ENCODE peak calls at places on chromosomes 7 and 10, in seven cellular contexts. O is heart left ventricle, U is prostate gland, W is brain microvascular endothelial cell, N is choroid plexus epithelial cell, X is uterus, V is tibial nerve. G is an unnamed sample.

GRCh38 chr7:43953071-43953470 is 26.8 kb downstream of the UBE2D4 start:
- DNase-seq in N (no peak), V (no peak), O (no peak), U (no peak), W (no peak), X (no peak), G (no peak)

GRCh38 chr10:89389254-89389653 is 3.2 kb upstream of the IFIT1 start:
- DNase-seq in X (no peak), U (no peak), V (no peak), N (peak), W (no peak), O (no peak), G (no peak)

GRCh38 chr10:8180348-8180747 is 125.9 kb downstream of the GATA3 start:
- DNase-seq in N (no peak), X (no peak), W (no peak), O (no peak), U (no peak), V (no peak), G (no peak)

GRCh38 chr10:67808706-67809105 is 29.3 kb downstream of the DNAJC12 start:
- DNase-seq in U (no peak), V (no peak), N (no peak), W (no peak), X (no peak), O (no peak), G (no peak)

GRCh38 chr7:100394077-100394476 is 20.8 kb downstream of the PILRA start:
- DNase-seq in V (no peak), X (no peak), W (no peak), O (no peak), N (no peak), U (no peak), G (peak)

GRCh38 chr10:21849624-21850023 is 153.9 kb downstream of the DNAJC1 start:
- DNase-seq in W (no peak), N (peak), U (no peak), V (no peak), X (no peak), O (no peak), G (no peak)

GRCh38 chr10:88241501-88241900 is 341.6 kb downstream of the RNLS start:
- DNase-seq in W (no peak), U (no peak), X (no peak), V (no peak), O (no peak), N (no peak), G (no peak)

GRCh38 chr10:80540136-80540535 is 2.4 kb downstream of the SH2D4B start:
- DNase-seq in U (no peak), V (no peak), X (no peak), O (no peak), N (no peak), W (no peak), G (no peak)

GRCh38 chr10:122207596-122207995 is 63.5 kb upstream of the BTBD16 start:
- DNase-seq in W (no peak), V (no peak), O (no peak), U (no peak), N (no peak), X (no peak), G (no peak)

GRCh38 chr7:50711271-50712175 is 71.2 kb downstream of the GRB10 start:
- DNase-seq in N (peak), O (peak), W (no peak), V (no peak), U (peak), X (no peak), G (no peak)

GRCh38 chr10:116132716-116133420 is 140.1 kb downstream of the GFRA1 start:
- DNase-seq in O (no peak), N (no peak), X (no peak), V (no peak), W (no peak), U (no peak), G (no peak)

GRCh38 chr10:131180941-131181855 is 130.3 kb downstream of the TCERG1L start:
- DNase-seq in O (no peak), V (no peak), W (no peak), N (no peak), X (no peak), U (peak), G (no peak)

GRCh38 chr10:123129553-123130271 is 6.1 kb upstream of the HMX3 start:
- DNase-seq in W (no peak), O (no peak), U (no peak), V (no peak), X (no peak), N (no peak), G (no peak)

GRCh38 chr10:96124230-96125141 is 5.6 kb upstream of the ZNF518A start:
- DNase-seq in V (no peak), N (peak), U (no peak), O (peak), X (no peak), W (peak), G (no peak)

GRCh38 chr10:123149568-123150228 is 1.8 kb downstream of the HMX2 start:
- DNase-seq in O (no peak), U (no peak), V (no peak), W (no peak), X (no peak), N (peak), G (no peak)

GRCh38 chr7:22110227-22110839 is 164.6 kb upstream of the CDCA7L start:
- DNase-seq in X (peak), V (peak), N (peak), O (peak), U (peak), W (peak), G (peak)

GRCh38 chr10:97318772-97319651 is at the start of gene FRAT1:
- DNase-seq in X (peak), N (peak), V (peak), U (peak), O (peak), W (peak), G (peak)

DNA sequence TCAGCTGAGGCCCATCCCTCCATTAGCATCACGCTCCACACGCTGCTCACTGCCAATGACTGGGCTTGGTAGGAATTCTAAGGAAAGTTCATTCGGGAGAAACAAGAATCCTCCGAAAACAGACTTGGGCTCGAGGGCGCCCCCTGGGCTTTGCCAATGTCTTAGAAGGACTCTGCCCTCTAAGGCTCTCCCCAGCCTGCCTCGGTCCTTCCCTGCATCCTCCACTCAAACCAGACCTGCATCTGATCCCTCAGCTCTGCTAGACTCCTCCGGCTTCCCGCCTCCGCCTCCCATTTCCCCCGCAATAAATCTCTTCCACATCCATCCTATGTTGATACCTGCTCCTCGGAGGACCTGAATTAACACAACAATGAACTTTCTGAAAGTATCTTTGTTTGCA is 177.6 kb downstream of the PLPP4 start:
- DNase-seq in U (no peak), V (no peak), W (no peak), X (no peak), N (no peak), O (no peak), G (no peak)
- TF ChIP-seq CTCF in U (no peak), V (no peak), W (peak), X (no peak), N (peak), O (no peak), G (peak)

DNA sequence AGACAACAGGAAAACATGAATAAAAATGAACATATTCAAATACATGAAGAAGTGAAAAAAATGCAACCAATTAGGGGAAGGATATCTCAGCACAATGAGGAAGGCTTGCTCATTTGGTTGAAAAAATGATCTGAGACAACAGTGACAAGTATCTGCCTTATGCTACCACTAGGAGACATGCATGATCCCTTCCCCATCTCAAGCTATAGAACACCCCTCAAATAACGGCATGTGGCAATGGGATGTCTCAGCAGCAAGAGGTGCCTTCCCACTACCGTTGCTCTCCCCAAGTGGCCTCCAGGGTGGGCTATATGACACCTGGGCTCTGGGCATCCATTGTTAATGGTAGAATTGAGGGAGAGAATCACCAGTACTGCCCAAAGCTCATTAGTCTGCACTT is 98.1 kb upstream of the RSU1 start:
- DNase-seq in X (no peak), V (no peak), O (no peak), U (no peak), W (no peak), N (no peak), G (no peak)
- TF ChIP-seq CTCF in X (no peak), V (no peak), O (no peak), U (no peak), W (peak), N (peak), G (no peak)

GRCh38 chr7:112828696-112829095 is 38.5 kb upstream of the TMEM168 start:
- DNase-seq in N (no peak), V (no peak), O (no peak), X (no peak), U (no peak), W (no peak), G (no peak)
- TF ChIP-seq CTCF in N (no peak), V (no peak), O (no peak), X (no peak), U (no peak), W (no peak), G (no peak)

DNA sequence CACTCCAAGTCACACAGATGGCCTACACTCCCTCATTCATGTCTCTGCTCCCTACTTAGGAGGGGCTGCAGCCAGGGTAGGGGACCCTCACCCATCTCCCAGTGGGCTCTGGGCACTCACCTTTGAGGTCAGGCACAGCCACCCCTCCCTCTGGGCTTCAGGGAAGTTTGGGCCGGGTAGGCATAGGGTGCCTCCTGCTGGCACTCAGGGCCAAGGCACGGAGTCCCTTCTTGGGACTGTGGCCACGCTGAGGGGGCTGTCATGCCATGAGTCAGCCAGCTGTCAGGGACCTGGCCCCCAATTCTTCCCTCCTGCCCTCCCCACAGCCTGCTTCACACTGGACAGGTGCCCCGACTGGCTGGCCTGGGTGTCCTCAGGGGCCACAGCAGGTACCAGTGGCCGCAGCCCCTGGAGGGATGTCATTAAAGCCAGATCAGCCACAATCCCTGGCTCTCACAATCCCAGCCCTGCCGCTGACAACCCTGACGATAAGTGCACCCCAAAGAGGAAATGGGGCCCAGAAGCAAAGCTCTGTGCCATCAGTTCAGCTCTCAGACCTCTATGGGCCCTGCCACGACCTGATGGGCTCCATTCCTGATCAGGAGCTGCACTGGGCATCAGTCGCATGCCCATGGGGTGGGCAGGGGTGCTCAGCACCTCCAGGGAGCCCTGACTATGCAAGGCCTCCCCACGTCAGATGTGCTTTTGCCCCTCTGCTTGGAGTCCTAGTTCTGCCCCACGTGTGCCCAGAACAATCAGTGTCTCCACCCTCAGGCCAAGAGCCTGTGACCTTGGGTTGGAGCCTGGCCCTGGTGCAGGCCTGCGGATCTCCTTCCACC is 34.1 kb upstream of the RET start:
- DNase-seq in U (no peak), O (no peak), V (no peak), W (no peak), X (peak), N (no peak), G (no peak)
- TF ChIP-seq CTCF in U (no peak), O (no peak), V (no peak), W (no peak), X (no peak), N (no peak), G (no peak)

DNA sequence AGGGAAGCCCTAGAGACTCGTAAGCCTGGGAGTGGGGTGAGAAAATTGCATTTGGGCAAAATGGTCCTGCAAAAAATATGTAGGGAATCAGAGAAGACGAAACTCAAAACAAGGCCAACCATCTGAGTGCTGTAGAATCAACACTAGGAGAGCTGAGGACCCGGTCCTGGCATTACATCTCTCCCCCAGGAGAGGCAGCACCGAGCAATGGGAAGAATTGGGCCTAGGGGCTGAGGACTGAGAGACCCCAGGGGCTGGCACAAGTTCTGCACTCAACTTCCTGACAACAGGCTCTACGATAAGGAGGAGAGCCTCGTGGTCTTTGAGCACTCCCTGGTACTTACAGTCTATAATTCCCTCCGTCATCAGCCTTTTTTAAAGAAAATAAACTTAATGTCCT is 47.6 kb downstream of the BPGM start:
- DNase-seq in N (no peak), O (no peak), U (no peak), X (no peak), W (no peak), V (no peak), G (no peak)
- TF ChIP-seq CTCF in N (peak), O (no peak), U (no peak), X (no peak), W (peak), V (peak), G (no peak)